ENCODE peak calls at places on chromosomes 16 and 17, in seven cellular contexts. Z is upper lobe of right lung, F is BJ, R is AG09309, B is thoracic aorta, N is cardiac muscle cell, J is fibroblast of lung. I is an unnamed sample.

GRCh38 chr17:38417210-38417951 is 10.9 kb upstream of the ARHGAP23 start:
- DNase-seq in Z (no peak), F (no peak), R (no peak), B (no peak), N (no peak), J (no peak), I (no peak)

GRCh38 chr16:85057212-85057889 is 29.8 kb downstream of the KIAA0513 start:
- DNase-seq in Z (no peak), F (no peak), R (no peak), B (no peak), N (peak; percentile 52), J (no peak), I (no peak)

GRCh38 chr17:40063034-40063765 is 435 bp downstream of the THRA start:
- DNase-seq in Z (peak; percentile 88), F (no peak), R (no peak), B (no peak), N (peak; percentile 72), J (no peak), I (no peak)

GRCh38 chr16:14186007-14186953 is 115.2 kb downstream of the MRTFB start:
- DNase-seq in Z (no peak), F (no peak), R (peak; percentile 58), B (peak; percentile 10), N (peak; percentile 77), J (peak; percentile 92), I (no peak)

GRCh38 chr17:42387663-42388380 is 420 bp downstream of the STAT3 start:
- DNase-seq in Z (peak; percentile 78), F (no peak), R (no peak), B (no peak), N (peak; percentile 61), J (no peak), I (no peak)

GRCh38 chr17:58324409-58325288 is 3.9 kb downstream of the TSPOAP1 start:
- DNase-seq in Z (peak; percentile 85), F (no peak), R (no peak), B (no peak), N (peak; percentile 80), J (peak; percentile 46), I (no peak)

GRCh38 chr16:17340804-17341203 is 130.0 kb downstream of the XYLT1 start:
- DNase-seq in Z (no peak), F (no peak), R (no peak), B (no peak), N (no peak), J (no peak), I (no peak)

GRCh38 chr17:66952031-66952524 is 12.4 kb upstream of the CACNG4 start:
- DNase-seq in Z (peak; percentile 77), F (peak; percentile 65), R (peak; percentile 75), B (no peak), N (no peak), J (peak; percentile 94), I (no peak)

GRCh38 chr17:59397316-59398073 is 66.0 kb downstream of the YPEL2 start:
- DNase-seq in Z (no peak), F (no peak), R (no peak), B (no peak), N (no peak), J (no peak), I (no peak)

GRCh38 chr16:15526097-15526496 is 91.7 kb downstream of the BMERB1 start:
- DNase-seq in Z (no peak), F (no peak), R (no peak), B (no peak), N (no peak), J (no peak), I (no peak)

GRCh38 chr16:8863594-8864424 is 5.0 kb downstream of the CARHSP1 start:
- DNase-seq in Z (no peak), F (no peak), R (no peak), B (no peak), N (peak; percentile 59), J (peak; percentile 38), I (no peak)

GRCh38 chr17:9986754-9987382 is 81.8 kb upstream of the RCVRN start:
- DNase-seq in Z (no peak), F (no peak), R (no peak), B (no peak), N (no peak), J (no peak), I (no peak)

GRCh38 chr17:11031787-11032186 is 193.9 kb upstream of the PIRT start:
- DNase-seq in Z (no peak), F (no peak), R (no peak), B (no peak), N (no peak), J (no peak), I (no peak)

GRCh38 chr17:79915850-79916430 is 76.7 kb upstream of the CBX4 start:
- DNase-seq in Z (peak; percentile 84), F (no peak), R (no peak), B (no peak), N (peak; percentile 34), J (no peak), I (peak; percentile 92)

GRCh38 chr16:46690281-46691178 is 1.1 kb downstream of the ORC6 start:
- DNase-seq in Z (no peak), F (no peak), R (no peak), B (no peak), N (peak; percentile 21), J (peak; percentile 39), I (no peak)

GRCh38 chr17:79224903-79225302 is 150.3 kb downstream of the ENGASE start:
- DNase-seq in Z (no peak), F (no peak), R (no peak), B (no peak), N (no peak), J (no peak), I (no peak)

GRCh38 chr16:84617068-84617630 is 729 bp downstream of the COTL1 start:
- DNase-seq in Z (peak; percentile 73), F (no peak), R (no peak), B (no peak), N (no peak), J (no peak), I (no peak)

GRCh38 chr17:49707246-49707607 is 537 bp downstream of the SLC35B1 start:
- DNase-seq in Z (no peak), F (no peak), R (no peak), B (no peak), N (no peak), J (no peak), I (no peak)

GRCh38 chr16:46651305-46651704 is 30.1 kb upstream of the SHCBP1 start:
- DNase-seq in Z (no peak), F (no peak), R (no peak), B (no peak), N (no peak), J (no peak), I (no peak)

GRCh38 chr17:2158011-2158410 is 103.1 kb downstream of the HIC1 start:
- DNase-seq in Z (no peak), F (no peak), R (peak; percentile 84), B (no peak), N (no peak), J (peak; percentile 81), I (no peak)

GRCh38 chr16:89867918-89868317 is 5.5 kb upstream of the TCF25 start:
- DNase-seq in Z (no peak), F (no peak), R (no peak), B (no peak), N (no peak), J (no peak), I (no peak)

GRCh38 chr16:75305364-75306101 is 54.1 kb upstream of the BCAR1 start:
- DNase-seq in Z (no peak), F (peak; percentile 100), R (peak; percentile 100), B (peak; percentile 78), N (peak; percentile 26), J (peak; percentile 100), I (no peak)

GRCh38 chr16:14399397-14400284 is 230.4 kb downstream of the PARN start:
- DNase-seq in Z (no peak), F (peak; percentile 59), R (no peak), B (peak; percentile 57), N (peak; percentile 19), J (peak; percentile 83), I (no peak)

GRCh38 chr17:897970-898619 is 81.5 kb downstream of the NXN start:
- DNase-seq in Z (no peak), F (no peak), R (no peak), B (no peak), N (no peak), J (no peak), I (no peak)

GRCh38 chr17:35978346-35978745 is 3.0 kb downstream of the CCL16 start:
- DNase-seq in Z (no peak), F (no peak), R (no peak), B (no peak), N (no peak), J (no peak), I (no peak)

GRCh38 chr16:35305476-35305875 is 1846.1 kb downstream of the TP53TG3F start:
- DNase-seq in Z (no peak), F (no peak), R (no peak), B (no peak), N (no peak), J (no peak), I (no peak)

GRCh38 chr16:17724242-17724898 is 253.6 kb upstream of the XYLT1 start:
- DNase-seq in Z (no peak), F (no peak), R (no peak), B (no peak), N (no peak), J (peak; percentile 65), I (no peak)

DNA sequence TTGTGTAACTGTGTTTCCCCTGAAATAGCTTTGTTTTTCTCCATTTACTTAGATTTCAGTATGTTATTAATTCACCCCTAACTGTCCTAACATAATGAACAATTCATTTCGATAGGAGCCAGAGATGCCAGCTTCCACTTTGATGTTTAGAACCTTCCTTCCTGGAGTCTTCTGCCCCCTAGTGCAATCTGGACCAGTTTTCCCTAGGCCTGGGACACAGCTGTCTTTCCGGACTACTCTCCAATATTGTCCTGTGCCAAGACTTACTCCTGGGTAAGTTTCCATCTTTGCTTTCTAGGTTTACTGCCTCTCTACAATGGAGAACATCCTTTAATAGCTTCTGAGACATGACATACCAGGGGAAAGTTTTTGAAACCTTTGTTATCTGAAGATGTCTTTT is 12.8 kb downstream of the RECQL5 start:
- DNase-seq in Z (no peak), F (no peak), R (no peak), B (no peak), N (no peak), J (no peak), I (no peak)
- TF ChIP-seq CTCF in Z (no peak), F (peak; percentile 30), R (peak; percentile 38), B (no peak), N (no peak), J (peak; percentile 13), I (no peak)

DNA sequence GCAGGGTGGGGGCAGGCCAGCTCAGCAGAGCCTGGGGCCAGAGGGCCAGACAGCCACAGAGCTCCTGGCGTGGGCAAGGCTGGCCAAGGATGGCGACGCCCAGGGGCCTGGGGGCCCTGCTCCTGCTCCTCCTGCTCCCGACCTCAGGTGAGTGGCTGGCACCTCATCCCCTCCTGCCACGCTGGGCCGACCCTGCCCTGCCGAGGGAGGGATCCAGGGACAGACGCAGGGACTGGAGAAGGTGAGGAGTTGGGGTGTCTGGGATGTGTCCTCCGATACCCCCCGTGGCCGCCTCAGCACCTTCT is at the start of gene ADGRG3:
- DNase-seq in Z (no peak), F (no peak), R (no peak), B (no peak), N (no peak), J (no peak), I (peak; percentile 88)
- TF ChIP-seq CTCF in Z (no peak), F (no peak), R (no peak), B (no peak), N (no peak), J (no peak), I (no peak)

GRCh38 chr16:3305109-3306068 is at the start of the genes TIGD7 and ZNF75A:
- DNase-seq in Z (peak; percentile 94), F (peak; percentile 47), R (peak; percentile 62), B (peak; percentile 42), N (peak; percentile 93), J (peak; percentile 94), I (peak; percentile 93)
- TF ChIP-seq CTCF in Z (no peak), F (no peak), R (no peak), B (peak; percentile 30), N (peak; percentile 22), J (no peak), I (peak; percentile 63)

GRCh38 chr16:65126845-65127624 is 5.2 kb upstream of the CDH11 start:
- DNase-seq in Z (no peak), F (no peak), R (no peak), B (no peak), N (no peak), J (no peak), I (no peak)
- TF ChIP-seq CTCF in Z (peak; percentile 35), F (no peak), R (peak; percentile 27), B (peak; percentile 56), N (peak; percentile 34), J (peak; percentile 16), I (peak; percentile 71)

I was measured in chondrocyte.